ENCODE peak calls at places on chromosomes 5 and 9, in five cellular contexts. U is T-helper 9 cell, P is heart left ventricle, W is amniotic stem cell, K is fibroblast of mammary gland. G is an unnamed sample.

GRCh38 chr9:4820172-4820571 is 27.4 kb downstream of the RCL1 start:
- DNase-seq in U (no peak), P (no peak), W (no peak), K (no peak), G (no peak)

GRCh38 chr9:84371737-84372136 is 31.2 kb upstream of the SLC28A3 start:
- DNase-seq in U (no peak), P (no peak), W (peak), K (peak), G (no peak)

GRCh38 chr5:180628211-180628610 is 21.2 kb downstream of the FLT4 start:
- DNase-seq in U (no peak), P (no peak), W (no peak), K (no peak), G (no peak)

GRCh38 chr9:13717356-13718057 is 438.0 kb upstream of the MPDZ start:
- DNase-seq in U (no peak), P (no peak), W (no peak), K (no peak), G (no peak)

GRCh38 chr9:36817160-36817834 is 216.8 kb downstream of the PAX5 start:
- DNase-seq in U (no peak), P (no peak), W (no peak), K (no peak), G (no peak)

GRCh38 chr5:76781775-76782174 is 37.1 kb upstream of the F2RL1 start:
- DNase-seq in U (no peak), P (no peak), W (no peak), K (no peak), G (no peak)

GRCh38 chr5:148873690-148874485 is 47.5 kb downstream of the ADRB2 start:
- DNase-seq in U (no peak), P (no peak), W (no peak), K (no peak), G (no peak)

GRCh38 chr5:93789173-93790070 is 48.0 kb upstream of the POU5F2 start:
- DNase-seq in U (no peak), P (no peak), W (peak), K (peak), G (no peak)

GRCh38 chr5:119814655-119815054 is 185.3 kb downstream of the FAM170A start:
- DNase-seq in U (no peak), P (no peak), W (no peak), K (no peak), G (no peak)

GRCh38 chr5:153965102-153965645 is 73.5 kb downstream of the FAM114A2 start:
- DNase-seq in U (peak), P (peak), W (peak), K (peak), G (peak)

GRCh38 chr5:13250450-13251291 is 693.8 kb downstream of the DNAH5 start:
- DNase-seq in U (no peak), P (no peak), W (no peak), K (no peak), G (no peak)

GRCh38 chr5:89435347-89435746 is 552.4 kb upstream of the MEF2C start:
- DNase-seq in U (no peak), P (no peak), W (no peak), K (no peak), G (no peak)

GRCh38 chr9:32968101-32969011 is 33.1 kb downstream of the APTX start:
- DNase-seq in U (peak), P (no peak), W (peak), K (peak), G (peak)

GRCh38 chr9:93826209-93826608 is 128.9 kb downstream of the BARX1 start:
- DNase-seq in U (peak), P (no peak), W (no peak), K (no peak), G (peak)

GRCh38 chr5:160496784-160497183 is 75.1 kb downstream of the PTTG1 start:
- DNase-seq in U (no peak), P (no peak), W (no peak), K (no peak), G (no peak)

GRCh38 chr9:77946969-77947368 is 84.6 kb downstream of the GNAQ start:
- DNase-seq in U (no peak), P (peak), W (no peak), K (no peak), G (no peak)

GRCh38 chr5:92337772-92338234 is 954.7 kb upstream of the ARRDC3 start:
- DNase-seq in U (no peak), P (no peak), W (no peak), K (peak), G (no peak)

GRCh38 chr5:14523243-14524034 is 58.2 kb upstream of the OTULINL start:
- DNase-seq in U (no peak), P (no peak), W (no peak), K (no peak), G (no peak)

GRCh38 chr5:40743771-40744170 is 12.0 kb downstream of the TTC33 start:
- DNase-seq in U (no peak), P (no peak), W (no peak), K (peak), G (no peak)

GRCh38 chr9:110588296-110588695 is 8.8 kb upstream of the SVEP1 start:
- DNase-seq in U (no peak), P (no peak), W (no peak), K (no peak), G (no peak)

GRCh38 chr9:94718936-94719335 is 7.6 kb upstream of the AOPEP start:
- DNase-seq in U (no peak), P (no peak), W (no peak), K (no peak), G (no peak)

GRCh38 chr9:14780251-14780650 is 57.7 kb upstream of the CER1 start:
- DNase-seq in U (no peak), P (no peak), W (no peak), K (no peak), G (no peak)

GRCh38 chr5:144333336-144333920 is 162.8 kb downstream of the KCTD16 start:
- DNase-seq in U (no peak), P (no peak), W (no peak), K (no peak), G (no peak)

GRCh38 chr9:14400658-14400995 is 86.7 kb upstream of the NFIB start:
- DNase-seq in U (no peak), P (peak), W (no peak), K (peak), G (no peak)